ENCODE peak calls at places on chromosome 2, in five cellular contexts. S, A, K, E and M are unnamed samples.

GRCh38 chr2:99608092-99608491 is 118.3 kb upstream of the REV1 start:
- DNase-seq in A (no peak), S (no peak), E (no peak), K (no peak), M (no peak)

GRCh38 chr2:10331702-10332401 is 29.1 kb downstream of the HPCAL1 start:
- DNase-seq in S (no peak), E (no peak), K (no peak), A (no peak), M (no peak)

GRCh38 chr2:173983414-173983871 is 18.3 kb upstream of the SP3 start:
- DNase-seq in E (no peak), A (no peak), S (no peak), K (no peak), M (no peak)

GRCh38 chr2:136284226-136285119 is 166.5 kb upstream of the CXCR4 start:
- DNase-seq in K (no peak), A (no peak), S (no peak), E (no peak), M (no peak)

GRCh38 chr2:241636182-241636982 is 576 bp downstream of the THAP4 start:
- DNase-seq in S (peak), E (peak), A (peak), K (peak), M (no peak)

GRCh38 chr2:64177315-64177714 is 33.1 kb upstream of the PELI1 start:
- DNase-seq in S (no peak), E (no peak), A (no peak), K (no peak), M (no peak)

GRCh38 chr2:162107361-162107901 is 33.4 kb upstream of the DPP4 start:
- DNase-seq in A (no peak), E (no peak), S (no peak), K (no peak), M (no peak)

GRCh38 chr2:177282101-177282573 is 17.6 kb upstream of the NFE2L2 start:
- DNase-seq in K (peak), S (no peak), E (no peak), A (no peak), M (no peak)

GRCh38 chr2:227513113-227513512 is 41.2 kb downstream of the AGFG1 start:
- DNase-seq in S (no peak), E (no peak), A (no peak), K (no peak), M (no peak)

GRCh38 chr2:181465686-181466375 is 8.6 kb downstream of the ITGA4 start:
- DNase-seq in E (no peak), K (no peak), A (peak), S (no peak), M (no peak)

DNA sequence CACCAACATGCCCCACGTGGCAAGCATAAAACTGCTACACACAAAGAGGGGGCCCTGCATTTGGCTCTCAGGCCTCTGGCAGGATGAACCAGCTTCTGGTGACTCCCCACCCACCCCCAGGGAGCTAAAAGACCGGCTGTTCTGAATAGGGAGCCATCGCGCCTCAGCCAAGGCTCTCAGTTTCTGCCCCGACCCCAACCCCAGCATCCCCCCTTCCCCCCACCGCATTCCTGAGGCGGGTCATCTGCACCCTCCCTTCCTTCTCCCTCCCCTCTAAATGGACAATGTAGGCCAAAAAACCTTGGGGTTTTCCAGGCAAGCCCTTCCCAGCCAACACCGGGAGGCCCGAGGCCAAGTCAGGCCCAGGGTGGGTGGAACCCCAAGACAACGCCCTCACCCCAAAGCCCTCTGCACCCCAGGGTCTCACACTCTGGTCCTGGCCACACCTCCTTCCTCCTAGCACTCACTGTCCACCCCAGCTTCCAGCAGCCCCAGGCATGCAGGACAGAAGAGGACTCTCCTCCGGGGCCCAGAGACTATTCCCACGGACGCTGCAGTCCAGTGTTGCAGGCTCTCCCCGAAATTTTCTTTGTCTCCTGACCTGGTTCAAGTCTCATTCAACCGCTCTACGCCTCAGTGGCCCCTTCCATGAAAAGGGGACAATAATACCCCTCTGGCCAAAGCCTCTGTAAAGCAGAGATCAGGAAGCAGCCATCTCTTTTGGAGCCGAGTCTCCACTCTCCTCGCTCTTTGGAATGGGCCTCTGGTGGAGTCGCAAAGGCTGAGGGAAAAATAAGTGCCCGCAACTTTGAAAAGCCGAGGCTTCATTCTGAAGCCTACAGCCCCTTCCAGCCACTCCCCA is 5.5 kb downstream of the CYP26B1 start:
- DNase-seq in K (peak), A (no peak), E (no peak), S (no peak), M (no peak)
- H3K4me3 ChIP-seq in K (no peak), A (no peak), E (no peak), S (no peak), M (no peak)

GRCh38 chr2:84858123-84858522 is 22.8 kb downstream of the TRABD2A start:
- DNase-seq in A (no peak), E (no peak), K (peak), S (no peak), M (no peak)
- TF ChIP-seq CTCF in A (peak), E (no peak), K (peak), S (no peak), M (peak)

DNA sequence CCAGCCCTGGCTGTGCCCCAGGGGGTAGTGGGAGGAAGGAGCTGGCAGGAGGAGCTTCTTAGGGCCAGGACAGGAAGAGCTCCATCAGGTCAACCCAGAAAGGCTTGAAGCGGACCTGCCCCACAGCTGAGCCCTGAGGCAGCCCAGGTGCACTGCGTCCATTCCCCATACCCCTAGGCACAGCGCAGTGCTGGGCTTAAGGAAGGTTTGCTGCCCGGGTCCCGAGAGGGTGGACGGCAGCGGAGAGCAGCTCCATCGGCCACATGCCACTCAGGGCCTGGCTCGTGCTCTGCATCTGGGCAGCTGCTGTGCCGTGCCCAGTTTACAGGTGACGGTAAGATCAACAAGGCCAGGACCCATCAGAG is 26.4 kb downstream of the DNMT3A start:
- DNase-seq in K (no peak), S (no peak), A (no peak), E (no peak), M (no peak)
- H3K4me3 ChIP-seq in K (no peak), S (no peak), A (no peak), E (no peak), M (no peak)

GRCh38 chr2:16034151-16034974 is 94.0 kb downstream of the MYCN start:
- DNase-seq in S (peak), K (peak), E (no peak), A (no peak), M (no peak)
- TF ChIP-seq CTCF in S (no peak), K (peak), E (no peak), A (no peak), M (no peak)

GRCh38 chr2:120937736-120938131 is 202.1 kb downstream of the GLI2 start:
- DNase-seq in E (no peak), A (no peak), S (no peak), K (no peak), M (no peak)
- H3K4me3 ChIP-seq in E (no peak), A (no peak), S (no peak), K (no peak), M (no peak)

DNA sequence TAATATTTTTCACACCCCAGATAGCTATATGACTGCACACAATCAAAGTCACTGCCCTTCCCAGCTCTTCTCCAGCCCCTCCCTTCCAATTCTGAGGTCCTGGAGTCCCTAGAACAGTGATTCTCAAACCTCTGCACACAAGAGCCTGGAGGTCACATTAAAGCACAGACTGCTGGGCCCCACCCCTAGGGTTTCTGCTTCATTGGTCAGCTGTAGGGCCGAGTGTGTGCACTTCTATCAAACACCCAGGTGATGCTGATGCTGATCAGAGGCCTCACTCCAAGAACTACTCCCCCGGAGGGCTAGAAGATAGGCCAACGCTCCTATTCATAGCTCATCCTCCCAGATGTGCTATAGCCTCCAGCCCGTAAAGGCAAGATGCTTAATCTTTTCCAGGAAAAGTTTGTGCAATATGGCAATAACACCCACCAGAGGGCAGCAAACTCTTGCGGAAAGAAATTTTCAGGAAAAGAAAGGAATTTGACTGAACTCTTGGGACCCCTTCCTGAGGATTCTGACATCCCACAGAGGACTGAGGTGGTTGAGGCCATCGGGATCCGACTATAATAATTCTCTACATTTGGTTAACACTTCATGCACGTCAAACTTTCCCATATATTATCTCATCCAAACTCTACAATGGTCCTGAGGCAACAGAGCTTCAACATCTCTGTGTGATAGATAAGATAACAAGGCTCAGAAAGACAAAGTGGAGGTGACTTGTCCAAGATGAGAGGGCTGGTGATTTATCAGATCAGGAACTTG is 194.2 kb upstream of the PKDCC start:
- DNase-seq in S (peak), K (peak), E (no peak), A (peak), M (no peak)
- TF ChIP-seq CTCF in S (peak), K (peak), E (peak), A (peak), M (peak)

GRCh38 chr2:2116657-2117056 is 214.4 kb downstream of the MYT1L start:
- DNase-seq in K (no peak), E (no peak), S (no peak), A (no peak), M (no peak)
- H3K4me3 ChIP-seq in K (no peak), E (no peak), S (no peak), A (no peak), M (no peak)